ENCODE peak calls at places on chromosome 19, in five cellular contexts. R is GM03348, Z is coronary artery, Y is GM20000, X is NCI-H774. W is an unnamed sample.

GRCh38 chr19:19657397-19657783 is 6.1 kb downstream of the ATP13A1 start:
- DNase-seq in R (peak; percentile 1), Z (no peak), Y (no peak), X (no peak), W (no peak)

GRCh38 chr19:1173160-1173844 is 766 bp downstream of the SBNO2 start:
- DNase-seq in R (no peak), Z (peak; percentile 82), Y (peak; percentile 59), X (no peak), W (no peak)

GRCh38 chr19:2135474-2136402 is 15.6 kb downstream of the AP3D1 start:
- DNase-seq in R (no peak), Z (no peak), Y (no peak), X (peak; percentile 89), W (no peak)

GRCh38 chr19:36420961-36421748 is 2.7 kb upstream of the ZFP82 start:
- DNase-seq in R (peak; percentile 29), Z (peak; percentile 71), Y (no peak), X (no peak), W (peak; percentile 56)

GRCh38 chr19:54792814-54793213 is 10.6 kb upstream of the KIR2DL4 start:
- DNase-seq in R (no peak), Z (no peak), Y (peak; percentile 61), X (no peak), W (no peak)

GRCh38 chr19:39502640-39503417 is 4.1 kb downstream of the DLL3 start:
- DNase-seq in R (peak; percentile 92), Z (no peak), Y (peak; percentile 94), X (no peak), W (peak; percentile 70)

GRCh38 chr19:3324405-3324856 is 42.0 kb upstream of the NFIC start:
- DNase-seq in R (peak; percentile 69), Z (no peak), Y (peak; percentile 77), X (peak; percentile 39), W (peak; percentile 63)

GRCh38 chr19:40771101-40771539 is 4.2 kb upstream of the MIA start:
- DNase-seq in R (no peak), Z (no peak), Y (no peak), X (no peak), W (no peak)

W was measured in left cardiac atrium.